ENCODE peak calls at places on chromosomes 12 and 14, in seven cellular contexts. X, L, A, D, T, Z and O are unnamed samples.

GRCh38 chr12:120234643-120235368 is 30.7 kb downstream of the PXN start:
- DNase-seq in T (no peak), L (peak), X (peak), Z (peak), D (no peak), A (peak), O (no peak)

GRCh38 chr14:23725980-23726746 is 90.0 kb downstream of the DHRS2 start:
- DNase-seq in Z (no peak), D (no peak), A (no peak), T (no peak), X (no peak), L (no peak), O (no peak)

GRCh38 chr12:53051881-53052412 is 2.1 kb downstream of the TNS2 start:
- DNase-seq in X (no peak), A (peak), T (no peak), D (no peak), Z (no peak), L (no peak), O (no peak)

GRCh38 chr14:68295316-68295816 is 475.8 kb downstream of the RAD51B start:
- DNase-seq in L (peak), Z (no peak), A (no peak), X (no peak), T (no peak), D (no peak), O (no peak)

GRCh38 chr12:128682542-128683315 is 141.0 kb downstream of the SLC15A4 start:
- DNase-seq in L (no peak), D (no peak), Z (no peak), A (no peak), T (no peak), X (no peak), O (no peak)

GRCh38 chr14:38342803-38343202 is 86.9 kb upstream of the CLEC14A start:
- DNase-seq in D (no peak), L (no peak), T (no peak), X (no peak), Z (peak), A (no peak), O (no peak)

GRCh38 chr12:63070709-63071108 is 80.3 kb downstream of the AVPR1A start:
- DNase-seq in T (no peak), D (no peak), A (no peak), L (no peak), X (no peak), Z (no peak), O (no peak)

GRCh38 chr14:43647302-43647701 is 859.8 kb downstream of the FSCB start:
- DNase-seq in X (no peak), L (no peak), D (no peak), A (no peak), T (no peak), Z (peak), O (no peak)

GRCh38 chr12:42588981-42589464 is 523 bp downstream of the PRICKLE1 start:
- DNase-seq in D (peak), A (no peak), X (peak), L (peak), Z (peak), T (no peak), O (peak)

GRCh38 chr14:68623307-68623706 is 169.6 kb downstream of the ZFP36L1 start:
- DNase-seq in A (no peak), Z (no peak), T (no peak), X (no peak), L (no peak), D (no peak), O (no peak)

GRCh38 chr14:59332727-59333126 is 132.5 kb downstream of the GPR135 start:
- DNase-seq in A (no peak), X (no peak), Z (peak), T (no peak), L (no peak), D (no peak), O (no peak)

GRCh38 chr12:56521590-56522371 is at the start of gene RBMS2:
- DNase-seq in X (peak), A (peak), Z (peak), T (peak), L (peak), D (peak), O (peak)

GRCh38 chr12:68180792-68181744 is 21.5 kb upstream of the IFNG start:
- DNase-seq in Z (peak), D (no peak), T (no peak), L (no peak), X (no peak), A (no peak), O (no peak)

GRCh38 chr12:109250523-109250922 is 58.6 kb downstream of the FOXN4 start:
- DNase-seq in X (no peak), D (no peak), L (no peak), A (no peak), Z (no peak), T (no peak), O (no peak)
- TF ChIP-seq CTCF in X (no peak), D (no peak), L (no peak), A (no peak), Z (no peak), T (no peak), O (no peak)

GRCh38 chr14:102507891-102508312 is 1.7 kb downstream of the ANKRD9 start:
- DNase-seq in T (no peak), X (no peak), D (peak), Z (no peak), L (no peak), A (no peak), O (no peak)
- TF ChIP-seq CTCF in T (no peak), X (no peak), D (no peak), Z (no peak), L (no peak), A (no peak), O (no peak)

GRCh38 chr14:96085369-96085768 is 46.2 kb downstream of the C14orf132 start:
- DNase-seq in T (no peak), A (peak), X (peak), Z (no peak), L (no peak), D (no peak), O (no peak)

GRCh38 chr14:96086032-96086431 is 46.9 kb downstream of the C14orf132 start:
- DNase-seq in A (no peak), Z (peak), X (peak), T (no peak), L (no peak), D (no peak), O (no peak)

GRCh38 chr14:96088131-96088880 is 49.1 kb downstream of the C14orf132 start:
- DNase-seq in D (no peak), A (peak), Z (no peak), X (peak), L (no peak), T (no peak), O (no peak)

GRCh38 chr14:96084796-96085195 is 45.6 kb downstream of the C14orf132 start:
- DNase-seq in T (no peak), A (peak), X (peak), D (no peak), Z (no peak), L (no peak), O (no peak)

GRCh38 chr14:96086574-96087077 is 47.5 kb downstream of the C14orf132 start:
- DNase-seq in X (peak), T (no peak), L (no peak), Z (no peak), D (no peak), A (peak), O (no peak)
- TF ChIP-seq CTCF in X (no peak), T (no peak), L (no peak), Z (peak), D (no peak), A (no peak), O (no peak)

GRCh38 chr14:94439453-94440057 is 13.0 kb downstream of the SERPINA11 start:
- DNase-seq in D (no peak), L (no peak), X (no peak), T (no peak), A (no peak), Z (no peak), O (no peak)
- TF ChIP-seq CTCF in D (no peak), L (no peak), X (no peak), T (no peak), A (no peak), Z (peak), O (no peak)

GRCh38 chr12:131331148-131331750 is 377.5 kb downstream of the ADGRD1 start:
- DNase-seq in X (no peak), L (no peak), T (no peak), Z (no peak), A (no peak), D (no peak), O (no peak)

GRCh38 chr12:131332224-131332623 is 378.5 kb downstream of the ADGRD1 start:
- DNase-seq in Z (no peak), D (no peak), A (no peak), X (no peak), L (no peak), T (no peak), O (no peak)

GRCh38 chr12:131323879-131324278 is 370.2 kb downstream of the ADGRD1 start:
- DNase-seq in Z (no peak), D (no peak), T (no peak), L (no peak), X (no peak), A (no peak), O (no peak)

GRCh38 chr12:131330106-131330820 is 376.6 kb downstream of the ADGRD1 start:
- DNase-seq in L (no peak), Z (no peak), T (no peak), X (no peak), A (no peak), D (no peak), O (no peak)

GRCh38 chr12:131327521-131328488 is 374.1 kb downstream of the ADGRD1 start:
- DNase-seq in A (no peak), Z (no peak), L (no peak), X (no peak), T (no peak), D (no peak), O (no peak)
- TF ChIP-seq CTCF in A (no peak), Z (no peak), L (no peak), X (no peak), T (no peak), D (no peak), O (no peak)

DNA sequence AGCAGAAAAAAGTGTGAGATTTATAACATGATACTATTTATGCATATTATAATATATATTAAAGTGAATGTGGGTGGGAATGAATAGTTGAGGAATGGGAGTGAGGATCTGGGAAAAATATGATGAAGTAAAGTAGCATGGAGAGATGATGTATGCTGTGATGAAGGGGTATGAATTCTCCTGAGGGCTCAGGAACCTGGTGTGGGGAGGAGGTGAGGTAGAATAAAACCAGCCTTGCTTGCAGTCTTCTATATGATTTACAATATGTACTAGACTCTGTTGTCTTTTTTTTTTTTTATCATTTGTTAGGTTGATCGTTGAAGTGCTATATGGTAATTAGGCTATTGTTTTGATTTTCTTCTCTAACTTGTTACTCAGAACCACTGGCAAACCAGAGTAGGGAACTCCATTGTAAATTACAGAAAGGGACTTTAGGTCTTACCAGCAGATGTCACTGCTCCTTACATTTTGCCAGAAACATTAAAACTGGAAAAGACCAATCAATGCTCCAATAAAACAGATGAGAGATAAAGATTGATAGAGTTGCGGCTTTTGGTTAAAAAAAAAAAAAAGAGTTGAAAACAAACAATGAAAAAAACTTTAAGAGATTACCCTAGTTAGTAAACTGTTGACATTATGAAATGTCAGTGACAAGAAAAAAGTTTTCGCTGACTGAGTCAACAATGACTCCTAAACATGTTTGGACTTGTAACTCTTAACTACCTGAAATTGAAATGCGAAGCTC is 39.9 kb downstream of the ATL1 start:
- DNase-seq in Z (peak), D (peak), T (no peak), L (no peak), X (no peak), A (no peak), O (peak)
- TF ChIP-seq CTCF in Z (peak), D (peak), T (peak), L (peak), X (no peak), A (peak), O (peak)

DNA sequence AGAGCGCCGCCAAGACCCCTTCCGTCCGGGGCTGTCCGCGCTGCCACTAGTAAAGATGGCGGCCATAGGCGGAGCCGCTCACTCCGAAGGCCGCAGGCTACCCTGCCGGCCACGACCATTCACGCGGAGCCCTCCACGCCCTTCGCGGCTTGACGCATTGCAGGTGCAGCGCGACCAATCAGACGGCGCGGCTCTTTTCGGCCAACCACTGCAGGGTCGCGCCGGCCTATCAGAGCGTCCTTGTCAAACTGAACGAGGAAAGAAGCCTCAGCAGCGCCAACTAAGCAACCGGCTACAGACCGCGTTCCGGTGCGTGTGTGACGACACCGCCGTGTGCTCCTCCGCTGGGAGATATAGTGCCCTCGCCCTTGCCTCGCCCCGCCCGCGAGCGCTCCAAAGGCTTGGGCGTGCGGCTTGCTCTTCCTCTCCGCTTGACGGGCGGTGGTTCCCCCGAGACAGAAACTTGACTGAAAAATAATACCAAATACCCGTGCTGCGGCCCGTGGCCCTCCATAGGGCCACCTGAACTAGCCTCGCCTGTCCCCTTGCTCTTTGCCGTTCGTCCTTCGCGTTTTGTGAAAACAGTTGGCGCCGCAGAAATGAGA is 13.6 kb upstream of the CALM1 start:
- DNase-seq in T (peak), X (peak), L (peak), Z (peak), A (peak), D (peak), O (peak)
- TF ChIP-seq CTCF in T (no peak), X (no peak), L (no peak), Z (no peak), A (no peak), D (peak), O (no peak)

GRCh38 chr12:49972641-49973360 is at the start of gene AQP6:
- DNase-seq in X (no peak), T (no peak), D (no peak), Z (no peak), L (no peak), A (peak), O (no peak)

GRCh38 chr12:49974677-49975369 is 2.1 kb downstream of the AQP6 start:
- DNase-seq in T (no peak), L (no peak), X (no peak), D (no peak), A (no peak), Z (peak), O (no peak)

GRCh38 chr12:49973361-49973830 is 649 bp downstream of the AQP6 start:
- DNase-seq in A (no peak), L (no peak), Z (no peak), T (no peak), D (no peak), X (no peak), O (no peak)

GRCh38 chr12:49975370-49975761 is 2.6 kb downstream of the AQP6 start:
- DNase-seq in D (no peak), T (no peak), L (no peak), Z (no peak), A (no peak), X (no peak), O (no peak)

GRCh38 chr12:49974231-49974675 is 1.5 kb downstream of the AQP6 start:
- DNase-seq in L (peak), T (no peak), X (peak), A (peak), D (no peak), Z (peak), O (no peak)
- TF ChIP-seq CTCF in L (no peak), T (no peak), X (peak), A (peak), D (no peak), Z (peak), O (no peak)

DNA sequence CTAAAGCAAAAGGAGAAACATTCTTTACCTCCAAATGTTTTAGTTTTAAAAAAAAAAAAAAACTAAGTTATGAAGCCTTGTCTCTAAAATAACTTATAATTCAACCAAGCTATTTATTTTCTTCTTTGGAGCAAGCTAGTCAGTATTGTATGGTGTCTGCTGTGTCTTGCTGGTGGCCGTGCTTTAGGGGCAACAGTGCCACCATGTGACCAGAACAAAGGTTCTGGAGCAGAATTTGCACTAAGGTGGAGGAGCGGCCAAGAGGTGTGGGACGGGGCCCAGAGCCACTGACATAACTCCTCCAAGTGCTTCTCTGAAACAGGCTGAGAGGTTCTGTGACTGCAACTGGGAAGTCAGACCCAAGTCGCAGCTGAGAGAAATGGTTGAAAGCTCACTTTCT is 4.5 kb downstream of the FICD start:
- DNase-seq in D (no peak), Z (no peak), X (no peak), T (no peak), A (no peak), L (no peak), O (no peak)
- TF ChIP-seq CTCF in D (peak), Z (no peak), X (no peak), T (no peak), A (no peak), L (no peak), O (peak)